ENCODE peak calls at places on chromosomes 1 and 21, in ten cellular contexts. V, Q, O, X, J, N, Y, R, P and C are unnamed samples.

GRCh38 chr1:238861342-238861741 is 525.0 kb upstream of the CHRM3 start:
- DNase-seq in V (no peak), O (no peak), J (no peak), X (no peak), P (no peak), R (peak; percentile 48), Q (no peak), Y (no peak), N (no peak), C (no peak)

GRCh38 chr21:44047996-44048560 is 36.0 kb downstream of the TRAPPC10 start:
- DNase-seq in V (no peak), N (no peak), J (no peak), Y (no peak), R (no peak), X (no peak), P (no peak), Q (no peak), O (no peak), C (no peak)

GRCh38 chr1:197100677-197101076 is 33.6 kb upstream of the F13B start:
- DNase-seq in X (no peak), N (no peak), O (no peak), J (no peak), V (no peak), P (no peak), R (no peak), Q (no peak), Y (no peak), C (no peak)

GRCh38 chr1:193700710-193701355 is 514.4 kb upstream of the B3GALT2 start:
- DNase-seq in V (peak; percentile 65), Q (no peak), O (no peak), N (no peak), X (no peak), P (no peak), R (peak; percentile 34), J (no peak), Y (no peak), C (no peak)

GRCh38 chr21:40923361-40923760 is 76.4 kb upstream of the DSCAM start:
- DNase-seq in P (no peak), Q (no peak), R (no peak), N (no peak), Y (no peak), J (no peak), V (no peak), O (no peak), X (no peak), C (no peak)

GRCh38 chr1:3905953-3906671 is 6.0 kb upstream of the C1orf174 start:
- DNase-seq in P (no peak), V (no peak), Q (peak; percentile 43), R (no peak), N (no peak), Y (no peak), X (no peak), J (no peak), O (no peak), C (no peak)

GRCh38 chr21:35475006-35475405 is 425.9 kb upstream of the RUNX1 start:
- DNase-seq in N (no peak), O (no peak), Q (no peak), V (peak; percentile 37), P (no peak), R (no peak), J (no peak), X (no peak), Y (no peak), C (no peak)

GRCh38 chr1:157292809-157293564 is 154.8 kb upstream of the ETV3 start:
- DNase-seq in N (no peak), X (no peak), Q (no peak), P (no peak), V (no peak), J (no peak), Y (no peak), O (no peak), R (peak; percentile 17), C (no peak)

GRCh38 chr1:203607169-203607873 is 19.3 kb upstream of the ATP2B4 start:
- DNase-seq in N (peak; percentile 49), R (no peak), V (peak; percentile 94), P (peak; percentile 39), O (peak; percentile 80), Q (no peak), J (peak; percentile 41), X (peak; percentile 28), Y (no peak), C (no peak)

GRCh38 chr1:66439028-66439427 is 94.9 kb upstream of the SGIP1 start:
- DNase-seq in O (no peak), N (no peak), J (no peak), V (no peak), P (no peak), X (no peak), R (no peak), Y (no peak), Q (no peak), C (no peak)

DNA sequence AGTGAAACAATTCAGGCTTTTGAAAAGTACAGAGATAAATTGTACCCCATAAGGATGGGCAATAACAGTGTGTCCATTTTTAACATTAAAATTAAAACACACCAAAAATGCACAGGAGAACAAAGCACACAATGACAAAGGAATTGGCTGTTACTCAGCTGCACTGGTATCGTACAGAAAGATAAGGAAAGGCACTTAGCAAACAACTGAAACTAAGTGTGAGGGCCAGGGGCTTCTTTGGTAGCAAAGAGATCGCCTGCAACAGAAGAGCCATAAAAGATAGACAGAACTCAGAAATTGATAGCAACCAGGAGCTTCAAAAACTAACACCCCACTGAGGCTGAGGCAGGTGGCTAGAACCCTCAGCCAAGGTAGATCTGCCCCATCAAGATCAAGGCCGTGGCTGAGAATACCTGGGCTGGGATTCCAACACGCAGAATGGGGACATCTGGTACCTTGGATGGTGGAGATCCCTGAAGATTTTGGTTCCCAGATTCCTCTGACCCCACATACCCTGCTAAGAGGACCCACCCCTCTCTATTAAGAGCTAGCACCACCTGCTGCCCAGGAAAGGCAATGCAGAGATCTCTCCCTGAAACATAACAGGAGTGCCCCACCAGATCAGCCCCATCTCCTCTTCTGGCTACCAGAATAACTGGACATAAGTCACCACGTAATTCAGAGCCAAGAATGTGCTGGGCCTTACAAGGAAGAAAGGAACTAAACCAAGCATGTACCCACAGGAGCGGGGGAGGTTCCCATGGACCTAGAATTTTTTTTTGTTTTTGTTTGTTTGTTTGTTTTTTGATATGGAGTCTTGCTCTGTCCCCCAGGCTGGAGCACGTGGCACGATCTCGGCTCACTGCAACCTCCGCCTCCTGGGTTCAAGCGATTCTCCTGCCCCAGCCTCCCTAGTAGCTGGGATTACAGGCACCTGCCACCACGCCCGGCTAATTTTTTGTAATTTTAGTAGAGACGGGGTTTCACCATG is 16.2 kb downstream of the PLEKHO1 start:
- DNase-seq in Y (no peak), J (peak; percentile 40), V (peak; percentile 50), P (peak; percentile 58), R (peak; percentile 90), N (peak; percentile 50), Q (no peak), O (no peak), X (peak; percentile 65), C (peak; percentile 77)
- H3K27ac ChIP-seq in Y (no peak overlapping the region), J (peak overlapping the region; percentile 91), V (no peak overlapping the region), P (no peak overlapping the region), R (no peak overlapping the region), N (peak overlapping the region; percentile 98), Q (peak overlapping the region; percentile 24), O (no peak overlapping the region), X (peak overlapping the region; percentile 92), C (peak overlapping the region; percentile 96)

GRCh38 chr1:17795081-17795809 is 40.1 kb downstream of the ACTL8 start:
- DNase-seq in P (no peak), N (no peak), V (no peak), O (no peak), Q (no peak), X (peak; percentile 49), J (no peak), R (no peak), Y (no peak), C (peak; percentile 11)
- H3K27me3 ChIP-seq in P (peaks cover 27% of the 10 kb centered on the region), N (peaks cover 5% of the 10 kb centered on the region), V (no peaks in the 10 kb centered on the region), O (peaks cover 10% of the 10 kb centered on the region), Q (peaks cover 12% of the 10 kb centered on the region), X (no peaks in the 10 kb centered on the region), J (peaks cover 30% of the 10 kb centered on the region), R (peaks cover 19% of the 10 kb centered on the region), Y (no peaks in the 10 kb centered on the region), C (peaks cover 67% of the 10 kb centered on the region)

GRCh38 chr1:23610677-23611076 is 51.4 kb upstream of the ID3 start:
- DNase-seq in Y (no peak), P (no peak), R (no peak), X (no peak), O (no peak), V (no peak), N (no peak), J (no peak), Q (no peak), C (no peak)

GRCh38 chr1:23607944-23608343 is 48.6 kb upstream of the ID3 start:
- DNase-seq in V (no peak), O (no peak), Q (no peak), Y (no peak), P (no peak), J (no peak), N (no peak), X (no peak), R (no peak), C (no peak)

GRCh38 chr1:23613191-23614126 is 54.2 kb upstream of the ID3 start:
- DNase-seq in P (no peak), X (peak; percentile 49), V (no peak), O (no peak), Y (no peak), N (no peak), Q (no peak), J (no peak), R (peak; percentile 64), C (no peak)

GRCh38 chr1:23611601-23612327 is 52.5 kb upstream of the ID3 start:
- DNase-seq in Q (no peak), N (no peak), J (no peak), R (no peak), O (no peak), Y (no peak), V (no peak), P (no peak), X (no peak), C (no peak)

DNA sequence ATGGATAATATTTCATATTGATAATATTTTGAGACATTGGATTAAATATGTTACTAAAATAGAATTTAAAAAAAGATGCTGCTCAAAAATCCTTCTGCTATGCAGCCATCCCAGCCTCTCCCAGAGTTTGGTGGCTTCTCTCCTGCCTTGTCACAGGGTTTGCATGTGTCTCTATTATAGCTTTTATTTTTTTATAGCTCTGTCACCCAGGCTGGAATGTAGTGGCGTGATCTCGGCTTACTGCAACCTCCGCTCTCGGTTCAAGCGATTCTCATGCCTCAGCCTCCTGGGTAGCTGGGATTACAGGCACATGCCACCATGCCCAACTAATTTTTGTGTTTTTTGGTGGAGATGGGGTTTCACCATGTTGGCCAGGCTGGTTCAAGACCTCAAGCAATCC is 50.7 kb upstream of the ID3 start:
- DNase-seq in P (no peak), X (no peak), N (no peak), O (no peak), J (no peak), V (no peak), R (no peak), Y (no peak), Q (no peak), C (no peak)
- TF ChIP-seq CTCF in P (no peak), X (no peak), N (no peak), O (no peak), J (no peak), V (no peak), R (no peak), Y (no peak), Q (no peak), C (no peak)

DNA sequence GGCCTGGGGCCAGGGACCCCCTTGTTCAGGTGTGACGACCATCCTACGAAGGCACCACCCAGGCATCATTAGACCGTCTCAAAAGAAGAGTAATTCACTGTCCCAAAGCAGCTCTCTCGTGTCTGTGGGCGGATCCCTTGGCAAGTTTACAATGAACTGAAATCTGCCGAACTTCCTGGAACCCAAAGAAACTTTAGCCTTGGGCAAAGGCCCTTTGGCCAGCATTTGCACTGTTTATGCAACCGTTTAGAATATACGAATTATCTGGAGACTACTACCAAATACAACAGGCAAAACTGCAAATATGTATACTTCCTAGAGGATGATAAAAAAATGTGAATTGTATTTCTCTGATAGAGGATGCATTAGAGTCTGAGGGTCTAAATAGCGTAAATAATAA is 1.4 kb upstream of the SOD1 start:
- DNase-seq in R (no peak), O (no peak), P (no peak), Y (no peak), X (peak; percentile 74), Q (no peak), N (no peak), J (no peak), V (no peak), C (no peak)
- H3K27ac ChIP-seq in R (no peak overlapping the region), O (no peak overlapping the region), P (no peak overlapping the region), Y (no peak overlapping the region), X (peak overlapping the region; percentile 94), Q (no peak overlapping the region), N (no peak overlapping the region), J (no peak overlapping the region), V (no peak overlapping the region), C (no peak overlapping the region)